ENCODE peak calls at places on chromosome 5, in eight cellular contexts. One of them, this sample, is unnamed. For H3K4me1, the result is how much of the 10 kb centered on the place peaks cover.

GRCh38 chr5:66554211-66554610 is 42.0 kb upstream of the MAST4 start:
- DNase-seq in Peyer's patch: peak
- DNase-seq in ovary: no peak
- DNase-seq in PC-9: peak
- DNase-seq in aorta: no peak
- DNase-seq in lung: peak
- DNase-seq in stomach: no peak
- DNase-seq in GM12878: peak
- DNase-seq in this sample: no peak

GRCh38 chr5:159547466-159548195 is 217.3 kb upstream of the IL12B start:
- DNase-seq in stomach: no peak
- DNase-seq in Peyer's patch: no peak
- DNase-seq in ovary: no peak
- DNase-seq in PC-9: no peak
- DNase-seq in GM12878: no peak
- DNase-seq in lung: no peak
- DNase-seq in aorta: no peak
- DNase-seq in this sample: no peak

GRCh38 chr5:154858972-154859950 is 834 bp downstream of the CNOT8 start:
- DNase-seq in PC-9: no peak
- DNase-seq in ovary: no peak
- DNase-seq in lung: no peak
- DNase-seq in aorta: no peak
- DNase-seq in Peyer's patch: peak
- DNase-seq in GM12878: no peak
- DNase-seq in stomach: no peak
- DNase-seq in this sample: no peak

GRCh38 chr5:62504129-62504528 is 74.5 kb upstream of the LRRC70 start:
- DNase-seq in Peyer's patch: no peak
- DNase-seq in PC-9: no peak
- DNase-seq in ovary: no peak
- DNase-seq in GM12878: no peak
- DNase-seq in lung: no peak
- DNase-seq in stomach: no peak
- DNase-seq in aorta: no peak
- DNase-seq in this sample: no peak

GRCh38 chr5:74538206-74538661 is 102.3 kb downstream of the ENC1 start:
- DNase-seq in ovary: no peak
- DNase-seq in GM12878: no peak
- DNase-seq in lung: peak
- DNase-seq in aorta: peak
- DNase-seq in Peyer's patch: no peak
- DNase-seq in stomach: no peak
- DNase-seq in PC-9: peak
- DNase-seq in this sample: peak

GRCh38 chr5:57028166-57028565 is 76.2 kb upstream of the MIER3 start:
- DNase-seq in lung: no peak
- DNase-seq in aorta: no peak
- DNase-seq in Peyer's patch: no peak
- DNase-seq in stomach: no peak
- DNase-seq in GM12878: no peak
- DNase-seq in PC-9: no peak
- DNase-seq in ovary: no peak
- DNase-seq in this sample: no peak

GRCh38 chr5:103472820-103473219 is 89.8 kb downstream of the NUDT12 start:
- DNase-seq in stomach: no peak
- DNase-seq in lung: no peak
- DNase-seq in GM12878: no peak
- DNase-seq in aorta: no peak
- DNase-seq in PC-9: peak
- DNase-seq in ovary: no peak
- DNase-seq in Peyer's patch: no peak
- DNase-seq in this sample: no peak

GRCh38 chr5:116274251-116274650 is 189.4 kb downstream of the COMMD10 start:
- DNase-seq in PC-9: no peak
- DNase-seq in lung: no peak
- DNase-seq in GM12878: no peak
- DNase-seq in stomach: no peak
- DNase-seq in ovary: no peak
- DNase-seq in Peyer's patch: no peak
- DNase-seq in aorta: no peak
- DNase-seq in this sample: no peak

GRCh38 chr5:71751422-71751821 is 32.3 kb downstream of the CARTPT start:
- DNase-seq in ovary: no peak
- DNase-seq in Peyer's patch: no peak
- DNase-seq in aorta: no peak
- DNase-seq in lung: no peak
- DNase-seq in PC-9: no peak
- DNase-seq in GM12878: no peak
- DNase-seq in stomach: no peak
- DNase-seq in this sample: no peak

GRCh38 chr5:155539958-155540595 is 526.5 kb downstream of the KIF4B start:
- DNase-seq in lung: no peak
- DNase-seq in GM12878: no peak
- DNase-seq in Peyer's patch: no peak
- DNase-seq in stomach: no peak
- DNase-seq in ovary: no peak
- DNase-seq in aorta: no peak
- DNase-seq in PC-9: no peak
- DNase-seq in this sample: no peak

GRCh38 chr5:64158827-64159226 is 6.8 kb upstream of the RNF180 start:
- DNase-seq in aorta: no peak
- DNase-seq in PC-9: no peak
- DNase-seq in Peyer's patch: no peak
- DNase-seq in GM12878: no peak
- DNase-seq in stomach: no peak
- DNase-seq in lung: no peak
- DNase-seq in ovary: no peak
- DNase-seq in this sample: no peak

GRCh38 chr5:84191296-84191695 is 193.4 kb downstream of the EDIL3 start:
- DNase-seq in aorta: no peak
- DNase-seq in lung: no peak
- DNase-seq in GM12878: no peak
- DNase-seq in stomach: no peak
- DNase-seq in Peyer's patch: no peak
- DNase-seq in PC-9: no peak
- DNase-seq in ovary: no peak
- DNase-seq in this sample: no peak

GRCh38 chr5:108747111-108748009 is at the start of gene FER:
- DNase-seq in Peyer's patch: no peak
- DNase-seq in GM12878: peak
- DNase-seq in stomach: no peak
- DNase-seq in aorta: no peak
- DNase-seq in PC-9: peak
- DNase-seq in lung: peak
- DNase-seq in ovary: peak
- DNase-seq in this sample: peak

GRCh38 chr5:143509758-143510221 is 106.3 kb upstream of the NR3C1 start:
- DNase-seq in PC-9: no peak
- DNase-seq in aorta: no peak
- DNase-seq in stomach: no peak
- DNase-seq in ovary: no peak
- DNase-seq in lung: no peak
- DNase-seq in Peyer's patch: no peak
- DNase-seq in GM12878: peak
- DNase-seq in this sample: no peak

DNA sequence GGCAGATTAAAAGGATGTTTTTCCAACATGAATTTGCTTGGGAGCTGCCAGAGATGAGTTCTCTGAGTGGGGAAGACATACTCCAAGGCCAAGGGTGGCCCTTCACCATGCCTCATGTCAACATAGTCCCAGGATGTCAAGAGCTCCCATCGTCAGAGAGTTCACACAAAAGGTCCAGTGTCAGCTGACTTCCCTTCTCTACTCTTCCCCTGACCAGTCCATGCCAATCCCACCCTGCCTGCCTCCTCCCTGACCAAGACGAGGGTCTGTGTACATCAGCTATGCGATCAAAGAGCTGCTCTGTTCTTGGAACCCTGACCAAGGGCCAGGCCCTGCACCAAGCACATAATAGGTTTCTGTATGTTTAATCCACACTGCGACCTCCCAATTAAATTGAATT is 71.2 kb upstream of the ZNF622 start:
- DNase-seq in Peyer's patch: no peak
- DNase-seq in ovary: no peak
- DNase-seq in aorta: no peak
- DNase-seq in stomach: no peak
- DNase-seq in GM12878: no peak
- DNase-seq in PC-9: no peak
- DNase-seq in lung: no peak
- DNase-seq in this sample: no peak
- H3K27ac ChIP-seq in Peyer's patch: no peak
- H3K27ac ChIP-seq in ovary: no peak
- H3K27ac ChIP-seq in aorta: no peak
- H3K27ac ChIP-seq in stomach: no peak
- H3K27ac ChIP-seq in GM12878: no peak
- H3K27ac ChIP-seq in PC-9: peak
- H3K27ac ChIP-seq in lung: no peak
- H3K27ac ChIP-seq in this sample: no peak

DNA sequence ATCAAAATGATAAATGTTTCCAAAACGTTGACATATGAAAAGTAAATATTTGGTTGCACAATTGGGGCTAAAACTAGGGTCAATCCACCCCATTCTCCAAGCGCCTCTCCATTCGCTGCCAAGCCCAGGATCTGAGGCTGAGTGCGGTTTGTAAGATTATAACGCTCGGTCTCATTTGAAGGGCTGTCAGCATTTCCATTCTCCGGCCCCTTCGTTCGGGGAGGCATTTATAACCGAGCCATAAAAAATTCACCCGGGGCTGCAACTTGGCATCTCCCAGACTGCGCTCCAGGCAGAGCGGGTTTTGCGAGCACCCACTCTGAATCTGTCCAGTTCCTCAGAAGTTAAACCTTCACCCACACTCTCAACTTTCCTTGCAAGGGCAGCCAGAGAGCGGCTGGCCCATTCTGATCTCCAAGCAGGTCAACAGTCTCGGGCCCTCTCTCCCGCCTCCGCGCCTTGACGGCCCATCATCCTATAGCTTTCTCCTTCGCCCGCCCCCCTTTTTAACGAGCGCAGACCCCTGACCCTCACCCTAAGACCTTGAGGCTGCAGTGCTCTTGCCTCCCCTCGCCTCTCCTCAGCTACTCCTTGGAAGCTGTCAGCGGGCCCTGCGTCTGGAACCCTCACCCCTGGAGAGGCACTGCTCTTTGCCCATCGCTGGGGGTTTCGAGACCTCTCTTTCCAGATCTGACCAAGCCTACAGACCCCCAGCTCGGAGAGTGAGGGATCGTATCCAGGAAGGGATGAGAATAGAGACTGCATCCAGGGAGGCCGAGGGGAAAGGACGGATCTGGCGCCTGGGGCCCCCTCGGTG is 1.1 kb downstream of the SLIT3 start:
- DNase-seq in lung: peak
- DNase-seq in stomach: no peak
- DNase-seq in GM12878: no peak
- DNase-seq in ovary: no peak
- DNase-seq in aorta: peak
- DNase-seq in PC-9: no peak
- DNase-seq in Peyer's patch: no peak
- DNase-seq in this sample: no peak
- H3K4me3 ChIP-seq in lung: peak
- H3K4me3 ChIP-seq in stomach: peak
- H3K4me3 ChIP-seq in GM12878: no peak
- H3K4me3 ChIP-seq in ovary: peak
- H3K4me3 ChIP-seq in aorta: peak
- H3K4me3 ChIP-seq in PC-9: no peak
- H3K4me3 ChIP-seq in Peyer's patch: peak
- H3K4me3 ChIP-seq in this sample: no peak

DNA sequence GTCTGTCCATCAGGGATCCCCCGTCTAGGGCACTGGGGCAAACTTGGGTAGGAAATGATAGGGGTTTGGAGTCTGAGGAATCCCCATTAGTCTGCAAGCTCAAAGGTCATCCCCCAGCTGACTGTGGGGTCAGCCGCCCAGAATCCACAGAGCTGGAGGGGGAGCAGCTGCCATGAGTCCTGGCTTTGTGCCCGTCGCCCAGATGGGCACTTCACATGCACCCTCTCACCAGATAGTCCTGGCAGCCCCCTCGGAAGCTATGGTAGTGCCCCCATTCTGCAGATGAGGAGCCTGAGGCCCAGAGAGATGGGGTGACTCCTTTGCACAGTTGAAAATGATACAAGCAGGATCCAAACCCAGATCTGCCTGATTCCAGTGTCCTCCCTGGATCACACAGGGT is 35.7 kb upstream of the RPL26L1 start:
- DNase-seq in aorta: no peak
- DNase-seq in GM12878: no peak
- DNase-seq in Peyer's patch: no peak
- DNase-seq in ovary: no peak
- DNase-seq in lung: no peak
- DNase-seq in PC-9: no peak
- DNase-seq in stomach: no peak
- DNase-seq in this sample: no peak
- H3K4me1 ChIP-seq in aorta: under half
- H3K4me1 ChIP-seq in GM12878: under half
- H3K4me1 ChIP-seq in Peyer's patch: under half
- H3K4me1 ChIP-seq in ovary: under half
- H3K4me1 ChIP-seq in lung: under half
- H3K4me1 ChIP-seq in PC-9: under half
- H3K4me1 ChIP-seq in stomach: under half
- H3K4me1 ChIP-seq in this sample: under half

DNA sequence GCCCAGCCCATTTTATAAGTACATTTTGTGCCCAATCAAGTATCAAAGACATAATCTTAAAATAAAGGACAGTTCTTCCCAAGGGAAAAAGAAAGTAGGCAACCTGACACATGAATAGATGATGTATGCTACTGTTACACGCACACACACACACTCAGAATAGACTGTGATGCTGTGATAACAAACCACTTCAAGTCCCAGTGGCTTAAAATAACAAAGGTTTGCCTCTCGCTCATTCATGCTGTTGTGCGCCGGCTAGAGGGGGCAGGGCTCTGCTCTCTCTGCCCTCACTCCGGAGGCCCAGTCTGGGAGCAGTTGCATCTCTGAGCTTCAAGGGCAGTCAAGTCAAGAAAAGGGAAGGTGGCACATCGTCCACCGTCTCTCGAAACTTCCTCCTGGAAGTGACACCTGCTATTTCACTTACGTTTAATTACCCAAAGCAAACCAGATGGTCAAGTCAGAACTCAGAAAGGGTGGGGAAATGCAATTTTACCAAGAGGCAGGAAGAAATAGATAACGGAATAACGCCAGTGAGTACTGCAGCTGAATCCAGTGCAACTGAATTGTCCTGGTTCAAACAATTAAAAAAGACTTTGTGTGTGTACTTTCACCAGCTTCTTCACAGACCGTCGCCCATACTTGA is 43.3 kb downstream of the ANKRD33B start:
- DNase-seq in ovary: no peak
- DNase-seq in GM12878: peak
- DNase-seq in Peyer's patch: peak
- DNase-seq in PC-9: no peak
- DNase-seq in lung: no peak
- DNase-seq in aorta: no peak
- DNase-seq in stomach: no peak
- DNase-seq in this sample: no peak
- H3K27ac ChIP-seq in ovary: no peak
- H3K27ac ChIP-seq in GM12878: peak
- H3K27ac ChIP-seq in Peyer's patch: peak
- H3K27ac ChIP-seq in PC-9: no peak
- H3K27ac ChIP-seq in lung: peak
- H3K27ac ChIP-seq in aorta: no peak
- H3K27ac ChIP-seq in stomach: no peak
- H3K27ac ChIP-seq in this sample: no peak